ENCODE peak calls at places on chromosomes 2 and 18, in seven cellular contexts. E is germinal center; K is posterior cingulate gyrus; X is T-cell; J is stimulated activated effector memory CD8-positive, alpha-beta T cell treated with anti-CD3 and anti-CD28 coated beads, Interleukin-12 subunit alpha, Interleukin-12 subunit beta, amount 100 ng/mL, for 72 hours; W is Panc1; N is stimulated activated CD4-positive, alpha-beta T cell treated with anti-CD3 and anti-CD28 coated beads, Interleukin-12 subunit alpha, Interleukin-12 subunit beta, amount 100 ng/mL, for 4 hours. M is an unnamed sample.

GRCh38 chr2:126986788-126987187 is 88.1 kb downstream of the TEX51 start:
- DNase-seq in E (no peak), K (no peak), X (no peak), J (no peak), W (no peak), N (no peak), M (no peak)

GRCh38 chr18:46712406-46712805 is 44.4 kb downstream of the ST8SIA5 start:
- DNase-seq in E (no peak), K (no peak), X (no peak), J (no peak), W (no peak), N (no peak), M (no peak)

GRCh38 chr2:206693399-206694137 is 24.6 kb downstream of the DYTN start:
- DNase-seq in E (peak; percentile 35), K (no peak), X (peak; percentile 44), J (peak; percentile 60), W (peak; percentile 47), N (no peak), M (peak; percentile 75)

GRCh38 chr18:41071826-41072225 is 883.2 kb upstream of the PIK3C3 start:
- DNase-seq in E (no peak), K (no peak), X (no peak), J (no peak), W (no peak), N (no peak), M (no peak)

GRCh38 chr2:68320118-68320641 is 431 bp upstream of the CNRIP1 start:
- DNase-seq in E (no peak), K (no peak), X (no peak), J (no peak), W (no peak), N (no peak), M (peak; percentile 65)

GRCh38 chr2:71780162-71780561 is 326.8 kb downstream of the DYSF start:
- DNase-seq in E (no peak), K (no peak), X (no peak), J (no peak), W (no peak), N (no peak), M (no peak)

GRCh38 chr18:24054130-24054529 is 39.6 kb downstream of the TTC39C start:
- DNase-seq in E (no peak), K (no peak), X (no peak), J (no peak), W (no peak), N (peak; percentile 17), M (peak; percentile 12)

GRCh38 chr2:203191958-203192357 is 46.9 kb upstream of the CYP20A1 start:
- DNase-seq in E (no peak), K (no peak), X (no peak), J (no peak), W (no peak), N (no peak), M (no peak)

GRCh38 chr2:164917296-164917903 is 37.9 kb downstream of the SLC38A11 start:
- DNase-seq in E (no peak), K (no peak), X (no peak), J (no peak), W (no peak), N (no peak), M (peak; percentile 77)

GRCh38 chr2:202941771-202942170 is 29.7 kb downstream of the CARF start:
- DNase-seq in E (no peak), K (no peak), X (no peak), J (no peak), W (no peak), N (no peak), M (no peak)

GRCh38 chr18:42030586-42031182 is 75.7 kb downstream of the PIK3C3 start:
- DNase-seq in E (peak; percentile 21), K (no peak), X (no peak), J (no peak), W (no peak), N (no peak), M (peak; percentile 17)

GRCh38 chr2:239240480-239240881 is 160.3 kb downstream of the HDAC4 start:
- DNase-seq in E (no peak), K (peak; percentile 72), X (no peak), J (no peak), W (no peak), N (no peak), M (no peak)

GRCh38 chr2:50126077-50126476 is 905.9 kb downstream of the NRXN1 start:
- DNase-seq in E (no peak), K (no peak), X (no peak), J (no peak), W (no peak), N (no peak), M (no peak)

GRCh38 chr2:237754849-237755248 is 43.7 kb upstream of the RBM44 start:
- DNase-seq in E (no peak), K (no peak), X (no peak), J (no peak), W (no peak), N (no peak), M (no peak)

GRCh38 chr2:152558174-152559091 is 158.8 kb downstream of the PRPF40A start:
- DNase-seq in E (peak; percentile 7), K (no peak), X (no peak), J (no peak), W (no peak), N (no peak), M (peak; percentile 83)

GRCh38 chr2:240024766-240025165 is 376 bp downstream of the NDUFA10 start:
- DNase-seq in E (no peak), K (no peak), X (peak; percentile 42), J (no peak), W (no peak), N (peak; percentile 12), M (peak; percentile 12)

GRCh38 chr2:176395273-176395854 is 126.1 kb downstream of the MTX2 start:
- DNase-seq in E (no peak), K (no peak), X (no peak), J (no peak), W (peak; percentile 36), N (no peak), M (no peak)

GRCh38 chr18:67549946-67550345 is 33.4 kb upstream of the DSEL start:
- DNase-seq in E (no peak), K (no peak), X (no peak), J (no peak), W (no peak), N (no peak), M (no peak)

GRCh38 chr2:165203689-165204559 is at the start of gene SCN3A:
- DNase-seq in E (peak; percentile 3), K (peak; percentile 33), X (no peak), J (no peak), W (peak; percentile 22), N (no peak), M (peak; percentile 31)

GRCh38 chr2:31428001-31428418 is 13.5 kb upstream of the XDH start:
- DNase-seq in E (no peak), K (no peak), X (no peak), J (no peak), W (no peak), N (no peak), M (no peak)

GRCh38 chr2:20378891-20379519 is 28.4 kb upstream of the PUM2 start:
- DNase-seq in E (no peak), K (peak; percentile 76), X (no peak), J (no peak), W (no peak), N (no peak), M (peak; percentile 96)

GRCh38 chr2:10424051-10424450 is 24.1 kb downstream of the ODC1 start:
- DNase-seq in E (no peak), K (no peak), X (no peak), J (no peak), W (no peak), N (no peak), M (no peak)

GRCh38 chr2:172969171-172969570 is 106.5 kb upstream of the MAP3K20 start:
- DNase-seq in E (no peak), K (no peak), X (no peak), J (no peak), W (no peak), N (no peak), M (no peak)

GRCh38 chr2:40507429-40507828 is 55.5 kb upstream of the SLC8A1 start:
- DNase-seq in E (no peak), K (no peak), X (no peak), J (no peak), W (no peak), N (no peak), M (no peak)

GRCh38 chr2:187545238-187545751 is 8.9 kb downstream of the TFPI start:
- DNase-seq in E (no peak), K (no peak), X (no peak), J (no peak), W (no peak), N (no peak), M (peak; percentile 63)

GRCh38 chr18:59265246-59266018 is 7.8 kb downstream of the RAX start:
- DNase-seq in E (peak; percentile 73), K (no peak), X (no peak), J (peak; percentile 57), W (no peak), N (peak; percentile 28), M (no peak)

GRCh38 chr2:162074579-162074922 is 536 bp upstream of the DPP4 start:
- DNase-seq in E (no peak), K (no peak), X (no peak), J (no peak), W (no peak), N (no peak), M (no peak)

GRCh38 chr2:181683518-181684453 is 3.5 kb upstream of the NEUROD1 start:
- DNase-seq in E (peak; percentile 14), K (no peak), X (no peak), J (peak; percentile 55), W (no peak), N (no peak), M (peak; percentile 28)

GRCh38 chr2:152950125-152950524 is 231.7 kb downstream of the ARL6IP6 start:
- DNase-seq in E (no peak), K (no peak), X (no peak), J (no peak), W (no peak), N (no peak), M (peak; percentile 27)

GRCh38 chr18:55318864-55319516 is 269.0 kb downstream of the TCF4 start:
- DNase-seq in E (no peak), K (no peak), X (no peak), J (no peak), W (no peak), N (no peak), M (peak; percentile 14)

GRCh38 chr2:120862254-120863172 is 126.8 kb downstream of the GLI2 start:
- DNase-seq in E (no peak), K (no peak), X (no peak), J (no peak), W (no peak), N (no peak), M (no peak)

GRCh38 chr2:238942080-238942761 is 94.3 kb downstream of the TWIST2 start:
- DNase-seq in E (no peak), K (no peak), X (no peak), J (no peak), W (no peak), N (no peak), M (no peak)

GRCh38 chr2:128635361-128635900 is 316.8 kb upstream of the HS6ST1 start:
- DNase-seq in E (no peak), K (no peak), X (no peak), J (no peak), W (no peak), N (no peak), M (no peak)

GRCh38 chr2:200476836-200477235 is 33.0 kb downstream of the KCTD18 start:
- DNase-seq in E (no peak), K (no peak), X (no peak), J (no peak), W (no peak), N (no peak), M (no peak)

GRCh38 chr18:50152900-50153299 is 42.0 kb downstream of the MYO5B start:
- DNase-seq in E (no peak), K (no peak), X (no peak), J (no peak), W (no peak), N (no peak), M (no peak)

GRCh38 chr2:146540271-146540932 is 1304.4 kb upstream of the ACVR2A start:
- DNase-seq in E (no peak), K (no peak), X (no peak), J (no peak), W (no peak), N (no peak), M (no peak)

GRCh38 chr2:181354626-181355025 is 102.6 kb upstream of the ITGA4 start:
- DNase-seq in E (no peak), K (no peak), X (no peak), J (no peak), W (no peak), N (no peak), M (no peak)

GRCh38 chr18:48003426-48004349 is 73.2 kb upstream of the SMAD2 start:
- DNase-seq in E (no peak), K (no peak), X (no peak), J (no peak), W (no peak), N (no peak), M (peak; percentile 57)